ENCODE peak calls at places on chromosomes 11 and 22, in five cellular contexts. Q is Calu3, S is fibroblast of lung, C is left ventricle myocardium inferior, R is AG10803. P is an unnamed sample.

GRCh38 chr22:41152902-41153301 is 52.2 kb upstream of the L3MBTL2 start:
- DNase-seq in R (no peak), C (no peak), S (no peak), Q (no peak), P (no peak)

GRCh38 chr11:120331301-120331966 is 4.8 kb upstream of the ARHGEF12 start:
- DNase-seq in R (peak), C (peak), S (peak), Q (no peak), P (peak)

GRCh38 chr11:119100246-119100959 is 1.2 kb downstream of the DPAGT1 start:
- DNase-seq in C (no peak), Q (peak), S (peak), R (peak), P (peak)

GRCh38 chr11:7555067-7555699 is 41.4 kb downstream of the PPFIBP2 start:
- DNase-seq in Q (no peak), S (no peak), C (peak), R (no peak), P (no peak)

GRCh38 chr22:28051787-28052356 is 132.8 kb upstream of the PITPNB start:
- DNase-seq in R (peak), C (peak), Q (peak), S (peak), P (peak)

GRCh38 chr11:10514210-10514609 is 26.8 kb downstream of the RNF141 start:
- DNase-seq in Q (no peak), S (no peak), R (peak), C (no peak), P (peak)

GRCh38 chr11:69529001-69529400 is 47.5 kb downstream of the LINC01488 start:
- DNase-seq in C (no peak), R (no peak), S (no peak), Q (no peak), P (no peak)

GRCh38 chr11:62593434-62594044 is 2.2 kb upstream of the TUT1 start:
- DNase-seq in R (peak), Q (peak), C (peak), S (peak), P (peak)

GRCh38 chr22:18031670-18032454 is 7.5 kb upstream of the MICAL3 start:
- DNase-seq in S (peak), C (peak), Q (peak), R (peak), P (peak)

GRCh38 chr22:18032455-18033101 is 8.2 kb upstream of the MICAL3 start:
- DNase-seq in Q (peak), R (peak), C (no peak), S (peak), P (peak)

GRCh38 chr22:18033204-18033998 is 9.0 kb upstream of the MICAL3 start:
- DNase-seq in C (no peak), S (peak), Q (no peak), R (peak), P (no peak)

GRCh38 chr22:18035740-18036139 is 11.4 kb upstream of the MICAL3 start:
- DNase-seq in C (peak), R (no peak), S (peak), Q (peak), P (no peak)

DNA sequence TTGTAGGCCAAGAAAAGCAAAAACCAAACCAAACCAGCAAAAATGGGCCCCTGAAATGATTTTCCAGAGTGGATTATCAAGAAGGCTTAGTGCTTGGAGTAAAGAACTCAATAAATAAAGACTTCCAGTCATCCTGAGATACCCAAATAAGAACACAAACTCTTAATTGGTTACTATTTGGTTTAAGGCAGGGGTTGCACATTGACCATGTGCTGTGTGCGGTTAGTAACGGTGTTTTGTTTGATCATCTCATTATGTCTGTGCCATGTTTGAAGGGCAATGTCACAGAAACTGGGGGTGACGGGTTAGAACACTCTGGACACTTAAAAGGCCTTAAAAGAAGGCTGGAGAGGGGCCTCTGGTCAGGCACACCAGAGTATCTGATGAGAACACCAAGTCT is 9.7 kb upstream of the MICAL3 start:
- DNase-seq in Q (no peak), R (no peak), S (no peak), C (no peak), P (no peak)
- TF ChIP-seq CTCF in Q (no peak), R (no peak), S (no peak), C (no peak), P (no peak)

GRCh38 chr11:124745835-124746620 is 6.0 kb downstream of the VSIG2 start:
- DNase-seq in S (no peak), Q (no peak), R (no peak), C (no peak), P (no peak)
- TF ChIP-seq CTCF in S (peak), Q (no peak), R (peak), C (no peak), P (peak)

DNA sequence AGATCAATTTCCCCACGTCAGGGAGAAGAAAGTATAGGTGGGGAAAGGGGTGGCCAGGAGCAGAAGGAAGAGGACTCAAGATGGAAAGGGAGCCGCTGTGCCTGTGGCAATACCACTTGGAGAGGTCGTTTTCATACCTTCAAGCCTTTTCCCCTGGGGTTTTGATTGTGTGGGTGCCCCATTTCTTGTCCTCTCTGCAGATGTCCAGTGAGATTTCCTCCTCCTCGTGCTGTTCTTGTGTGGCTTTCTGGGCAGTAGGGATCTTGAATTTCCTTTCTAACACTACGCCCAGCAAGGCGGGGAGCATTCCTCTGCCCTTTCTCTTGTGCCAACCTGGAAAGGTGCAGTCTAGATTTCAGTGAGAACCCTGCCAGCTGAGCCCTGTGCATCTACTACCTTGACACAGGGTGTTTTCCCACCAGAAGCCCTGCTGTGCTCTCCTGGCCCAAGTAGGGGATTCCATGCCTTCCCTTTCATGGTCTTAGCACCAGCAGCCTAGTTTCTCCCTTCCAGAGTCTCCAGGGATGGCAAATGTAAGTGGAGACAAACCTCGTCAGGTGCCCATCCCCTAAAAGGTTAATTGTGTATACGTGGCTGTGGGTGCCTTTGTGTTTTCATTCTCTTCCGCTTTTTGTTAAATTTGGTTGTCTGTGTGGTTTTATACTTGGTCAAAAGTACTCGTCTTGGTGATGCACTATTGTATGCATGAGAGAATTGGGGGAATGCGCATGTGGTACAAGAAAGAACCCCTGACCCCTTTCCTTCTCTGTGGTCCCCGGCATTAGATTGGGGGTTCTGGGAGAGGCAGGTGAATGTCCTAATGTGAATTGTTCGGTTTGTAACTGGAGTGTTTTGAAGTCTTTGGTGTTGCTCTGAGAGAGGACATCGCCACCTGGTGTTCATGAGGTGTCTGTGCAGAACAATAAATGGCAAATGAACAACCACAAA is 71.4 kb upstream of the MPEG1 start:
- DNase-seq in S (peak), C (no peak), R (peak), Q (peak), P (peak)
- TF ChIP-seq CTCF in S (peak), C (peak), R (peak), Q (peak), P (peak)

GRCh38 chr22:39634530-39635399 is 64.2 kb downstream of the CACNA1I start:
- DNase-seq in S (peak), R (peak), C (no peak), Q (peak), P (peak)

GRCh38 chr22:39635719-39636118 is 65.2 kb downstream of the CACNA1I start:
- DNase-seq in S (no peak), R (no peak), C (no peak), Q (no peak), P (peak)

GRCh38 chr22:39643311-39644083 is 72.9 kb downstream of the CACNA1I start:
- DNase-seq in Q (no peak), R (no peak), S (peak), C (no peak), P (peak)

GRCh38 chr22:39641660-39642059 is 71.1 kb downstream of the CACNA1I start:
- DNase-seq in R (no peak), Q (no peak), C (no peak), S (no peak), P (no peak)

DNA sequence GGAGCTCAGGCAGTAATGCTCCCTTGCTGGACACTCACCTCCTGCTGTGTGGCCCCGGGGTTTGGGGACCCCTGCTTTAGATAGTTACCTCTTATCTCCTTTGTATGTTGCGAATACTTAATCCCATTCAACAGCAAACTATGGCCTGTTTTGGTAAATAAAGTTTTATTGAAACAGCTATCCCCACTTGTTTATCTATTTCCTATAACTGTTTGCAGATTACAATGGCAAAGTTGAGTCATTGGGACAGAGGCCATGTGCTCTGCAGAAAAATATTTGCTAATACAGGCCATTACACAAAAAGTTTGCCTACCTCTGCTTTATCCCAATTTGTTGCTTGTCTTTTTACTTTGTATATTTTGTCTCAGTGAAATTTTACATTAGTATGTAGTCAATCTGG is 68.4 kb downstream of the CACNA1I start:
- DNase-seq in S (no peak), C (no peak), R (no peak), Q (no peak), P (no peak)
- TF ChIP-seq CTCF in S (no peak), C (no peak), R (no peak), Q (no peak), P (no peak)

DNA sequence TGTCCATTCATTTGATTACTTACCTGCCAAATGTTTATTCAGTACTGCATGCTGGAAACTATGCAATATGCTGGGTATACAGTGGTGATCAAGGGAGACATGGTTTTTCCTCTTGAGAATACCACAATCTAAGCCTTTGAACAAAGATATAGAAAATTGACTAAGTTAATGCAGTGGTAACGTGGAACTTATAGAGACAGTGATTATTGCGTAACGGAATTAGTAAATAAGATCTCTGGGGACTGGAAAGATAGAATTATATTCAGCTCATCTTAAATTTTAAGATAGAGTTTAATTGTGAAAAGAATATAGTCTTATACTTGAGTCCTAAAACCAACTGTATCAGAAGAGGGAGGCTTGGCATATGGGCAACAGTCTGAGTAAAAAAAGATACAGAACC is 129.5 kb downstream of the UVRAG start:
- DNase-seq in S (no peak), Q (no peak), R (no peak), C (no peak), P (no peak)
- TF ChIP-seq CTCF in S (no peak), Q (no peak), R (no peak), C (no peak), P (no peak)